ENCODE peak calls at places on chromosomes 2 and 18, in eight cellular contexts. N is GM10248, Y is cardiac fibroblast, T is fibroblast of lung, R is neural progenitor cell, P is upper lobe of left lung, G is foreskin fibroblast, W is psoas muscle. A is an unnamed sample.

GRCh38 chr18:36188912-36189311 is 1.6 kb downstream of the MOCOS start:
- DNase-seq in N (no peak), Y (no peak), T (no peak), R (peak), P (no peak), G (no peak), W (no peak), A (no peak)

GRCh38 chr18:62329676-62330454 is 4.8 kb downstream of the TNFRSF11A start:
- DNase-seq in N (no peak), Y (peak), T (peak), R (no peak), P (peak), G (peak), W (no peak), A (peak)

GRCh38 chr2:43279317-43279840 is 53.0 kb upstream of the ZFP36L2 start:
- DNase-seq in N (no peak), Y (no peak), T (no peak), R (no peak), P (no peak), G (no peak), W (no peak), A (no peak)

GRCh38 chr2:225841314-225841713 is 441.8 kb downstream of the NYAP2 start:
- DNase-seq in N (no peak), Y (peak), T (peak), R (no peak), P (no peak), G (peak), W (no peak), A (no peak)

GRCh38 chr2:86787701-86788100 is 3.0 kb downstream of the CD8A start:
- DNase-seq in N (no peak), Y (no peak), T (no peak), R (peak), P (no peak), G (no peak), W (no peak), A (no peak)

GRCh38 chr2:160970052-160970846 is 190.0 kb upstream of the TANK start:
- DNase-seq in N (no peak), Y (peak), T (peak), R (peak), P (no peak), G (peak), W (no peak), A (peak)

GRCh38 chr2:132424526-132425121 is 8.0 kb downstream of the GPR39 start:
- DNase-seq in N (no peak), Y (peak), T (peak), R (no peak), P (no peak), G (peak), W (no peak), A (no peak)

GRCh38 chr2:219688560-219689445 is 61.4 kb downstream of the SLC4A3 start:
- DNase-seq in N (no peak), Y (peak), T (peak), R (no peak), P (no peak), G (peak), W (no peak), A (peak)

GRCh38 chr2:49255325-49256023 is 101.2 kb upstream of the FSHR start:
- DNase-seq in N (no peak), Y (peak), T (peak), R (no peak), P (no peak), G (no peak), W (no peak), A (no peak)

GRCh38 chr18:76445741-76446232 is 49.3 kb downstream of the ZNF516 start:
- DNase-seq in N (no peak), Y (no peak), T (no peak), R (no peak), P (peak), G (peak), W (no peak), A (no peak)

GRCh38 chr2:216535454-216535995 is 36.9 kb downstream of the RPL37A start:
- DNase-seq in N (no peak), Y (peak), T (peak), R (no peak), P (no peak), G (peak), W (peak), A (peak)

GRCh38 chr2:1791670-1792069 is 47.4 kb upstream of the PXDN start:
- DNase-seq in N (no peak), Y (no peak), T (peak), R (no peak), P (no peak), G (no peak), W (no peak), A (peak)

GRCh38 chr2:42196403-42197267 is 27.5 kb downstream of the EML4 start:
- DNase-seq in N (peak), Y (peak), T (peak), R (peak), P (no peak), G (no peak), W (no peak), A (no peak)

GRCh38 chr2:237558918-237559645 is 7.3 kb upstream of the PRLH start:
- DNase-seq in N (no peak), Y (peak), T (peak), R (no peak), P (no peak), G (peak), W (peak), A (peak)

GRCh38 chr18:46042571-46043123 is 29.4 kb downstream of the PSTPIP2 start:
- DNase-seq in N (no peak), Y (peak), T (peak), R (no peak), P (no peak), G (peak), W (no peak), A (no peak)

GRCh38 chr2:238032755-238033337 is 28.0 kb upstream of the SCLY start:
- DNase-seq in N (peak), Y (no peak), T (no peak), R (no peak), P (no peak), G (no peak), W (no peak), A (no peak)

GRCh38 chr2:19911799-19912509 is 10.2 kb upstream of the TTC32 start:
- DNase-seq in N (no peak), Y (peak), T (peak), R (no peak), P (no peak), G (peak), W (no peak), A (peak)

GRCh38 chr2:21217421-21217820 is 93.7 kb downstream of the TDRD15 start:
- DNase-seq in N (no peak), Y (no peak), T (no peak), R (no peak), P (no peak), G (no peak), W (no peak), A (no peak)

GRCh38 chr18:31738460-31739407 is 21.9 kb downstream of the SLC25A52 start:
- DNase-seq in N (no peak), Y (peak), T (no peak), R (no peak), P (no peak), G (no peak), W (peak), A (no peak)

GRCh38 chr18:76361219-76361618 is 133.8 kb downstream of the ZNF516 start:
- DNase-seq in N (no peak), Y (no peak), T (no peak), R (no peak), P (no peak), G (no peak), W (no peak), A (no peak)

GRCh38 chr2:43073373-43073772 is 153.0 kb downstream of the ZFP36L2 start:
- DNase-seq in N (no peak), Y (peak), T (peak), R (no peak), P (no peak), G (peak), W (no peak), A (no peak)

GRCh38 chr2:222239945-222240675 is 58.7 kb downstream of the PAX3 start:
- DNase-seq in N (no peak), Y (no peak), T (no peak), R (peak), P (no peak), G (no peak), W (no peak), A (no peak)

GRCh38 chr2:46847185-46847710 is 68.4 kb downstream of the MCFD2 start:
- DNase-seq in N (no peak), Y (peak), T (peak), R (no peak), P (peak), G (peak), W (peak), A (peak)

GRCh38 chr2:16187517-16187887 is 247.2 kb downstream of the MYCN start:
- DNase-seq in N (no peak), Y (no peak), T (no peak), R (no peak), P (no peak), G (no peak), W (no peak), A (no peak)

GRCh38 chr2:86227685-86228084 is 28.4 kb downstream of the MRPL35 start:
- DNase-seq in N (no peak), Y (no peak), T (no peak), R (no peak), P (no peak), G (no peak), W (no peak), A (no peak)

GRCh38 chr2:240296611-240297552 is 138.6 kb upstream of the GPC1 start:
- DNase-seq in N (no peak), Y (no peak), T (no peak), R (no peak), P (no peak), G (no peak), W (peak), A (no peak)

GRCh38 chr2:48450936-48451602 is 78.9 kb upstream of the STON1 start:
- DNase-seq in N (no peak), Y (no peak), T (no peak), R (no peak), P (no peak), G (no peak), W (no peak), A (no peak)

GRCh38 chr18:37419272-37419671 is 146.3 kb downstream of the CELF4 start:
- DNase-seq in N (no peak), Y (no peak), T (no peak), R (no peak), P (no peak), G (no peak), W (no peak), A (no peak)

DNA sequence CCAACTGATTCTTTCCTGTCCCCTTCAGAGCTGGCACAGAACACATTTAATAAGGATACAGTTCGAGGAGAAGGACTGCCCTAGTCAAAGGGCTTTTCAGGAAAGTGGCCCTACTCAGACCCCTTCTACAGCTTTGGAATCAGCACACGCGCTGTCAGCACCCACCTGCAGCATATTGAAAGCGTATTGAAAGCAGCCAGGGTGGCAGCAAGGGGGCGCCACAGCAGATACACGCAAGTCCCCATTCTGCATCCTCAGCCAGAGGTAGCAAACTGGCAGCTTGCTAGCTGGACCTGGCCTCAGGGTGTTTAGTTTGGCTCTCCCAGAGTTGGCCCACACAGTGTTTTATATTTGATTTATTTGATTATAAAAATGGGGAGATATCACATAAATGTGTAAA is 101.0 kb upstream of the NT5C1B start:
- DNase-seq in N (no peak), Y (no peak), T (no peak), R (peak), P (no peak), G (no peak), W (no peak), A (no peak)
- TF ChIP-seq CTCF in N (no peak), Y (peak), T (no peak), R (peak), P (no peak), G (peak), W (no peak), A (peak)

GRCh38 chr2:192741889-192742288 is 547.2 kb upstream of the TMEFF2 start:
- DNase-seq in N (no peak), Y (no peak), T (no peak), R (peak), P (no peak), G (no peak), W (no peak), A (no peak)
- TF ChIP-seq CTCF in N (no peak), Y (peak), T (no peak), R (peak), P (no peak), G (no peak), W (no peak), A (no peak)

DNA sequence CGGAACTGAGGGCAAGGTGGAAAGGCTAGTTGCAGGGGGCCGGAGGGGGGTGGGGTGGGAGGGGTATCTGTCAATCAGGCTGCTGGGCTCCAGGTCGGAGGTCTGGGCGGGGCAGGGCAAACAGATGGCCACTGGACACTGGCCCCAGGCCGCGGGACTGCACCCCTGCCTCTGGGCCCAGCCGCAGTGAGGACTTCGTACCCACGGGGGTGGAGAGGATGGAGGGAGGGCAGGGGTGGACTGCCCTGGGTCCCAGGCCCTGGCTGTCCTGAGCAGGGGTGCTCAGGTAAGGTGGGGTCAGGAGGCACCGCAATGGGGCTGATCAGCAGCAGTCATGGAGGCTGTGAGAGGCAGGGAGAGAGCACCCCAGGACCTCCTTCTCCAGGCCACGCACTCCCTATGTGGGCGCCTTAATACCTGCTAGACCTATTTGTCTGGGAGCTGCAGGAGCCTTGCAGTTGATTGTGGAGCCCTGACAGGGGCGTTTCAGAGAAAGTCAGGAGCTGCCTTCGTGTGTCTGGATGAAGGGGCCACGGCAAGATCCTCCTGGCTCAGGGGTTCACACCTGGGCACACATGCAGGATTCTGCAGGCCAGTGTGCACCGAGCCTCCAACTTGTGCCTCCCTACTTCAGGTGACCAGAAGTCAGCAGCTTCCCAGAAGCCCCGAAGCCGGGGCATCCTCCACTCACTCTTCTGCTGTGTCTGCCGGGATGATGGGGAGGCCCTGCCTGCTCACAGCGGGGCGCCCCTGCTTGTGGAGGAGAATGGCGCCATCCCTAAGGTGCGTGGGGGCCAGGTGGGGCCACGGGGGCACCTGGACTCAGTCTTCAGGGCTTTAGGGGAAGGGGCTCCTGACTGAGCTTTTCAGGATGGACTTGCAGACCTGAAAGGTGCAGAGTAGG is 1.5 kb downstream of the CTDSP1 start:
- DNase-seq in N (no peak), Y (no peak), T (no peak), R (peak), P (peak), G (no peak), W (no peak), A (no peak)
- TF ChIP-seq CTCF in N (no peak), Y (no peak), T (no peak), R (no peak), P (no peak), G (no peak), W (no peak), A (no peak)

DNA sequence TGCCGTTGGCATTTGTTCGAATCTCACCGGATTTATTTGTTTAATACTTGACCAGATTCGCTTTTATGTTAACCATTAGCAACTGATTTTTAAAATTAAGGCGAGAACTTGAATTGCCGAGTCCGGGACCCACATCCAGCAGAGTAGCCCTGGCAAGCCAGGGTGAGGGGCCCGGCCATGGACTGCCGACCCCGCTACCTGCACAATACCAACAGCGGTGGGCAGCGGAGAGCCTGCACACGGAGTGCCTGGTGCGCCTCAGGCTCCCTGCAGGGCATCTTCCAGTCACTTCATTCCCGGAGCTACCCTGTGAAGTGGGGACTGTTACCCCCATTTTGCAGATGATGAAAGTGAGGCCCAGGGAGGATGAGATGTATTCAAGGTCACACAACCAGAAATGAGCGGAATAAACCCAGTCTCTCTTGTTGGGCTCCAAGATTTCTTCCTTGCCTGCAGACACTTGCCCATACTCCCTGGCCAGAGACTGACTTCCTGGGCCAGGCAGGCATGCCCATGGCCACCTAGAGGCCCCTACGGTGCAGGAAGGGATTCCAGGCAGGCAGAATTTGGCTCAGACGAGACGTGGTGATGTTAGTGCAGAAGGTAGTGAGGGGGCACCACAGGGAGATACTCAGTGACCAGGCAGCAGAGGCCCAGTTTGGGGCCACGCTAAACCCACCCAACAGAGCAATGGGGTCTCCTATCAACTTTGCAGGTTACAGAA is 2.9 kb downstream of the FBLN7 start:
- DNase-seq in N (no peak), Y (no peak), T (no peak), R (no peak), P (no peak), G (no peak), W (no peak), A (no peak)
- TF ChIP-seq CTCF in N (no peak), Y (no peak), T (no peak), R (no peak), P (no peak), G (no peak), W (no peak), A (no peak)

GRCh38 chr2:180520206-180520605 is 460.2 kb upstream of the UBE2E3 start:
- DNase-seq in N (no peak), Y (peak), T (peak), R (no peak), P (no peak), G (no peak), W (no peak), A (no peak)
- TF ChIP-seq CTCF in N (no peak), Y (no peak), T (no peak), R (no peak), P (no peak), G (peak), W (peak), A (peak)

GRCh38 chr2:234290196-234290595 is 206.7 kb downstream of the ARL4C start:
- DNase-seq in N (no peak), Y (no peak), T (no peak), R (no peak), P (no peak), G (no peak), W (no peak), A (no peak)
- TF ChIP-seq CTCF in N (no peak), Y (no peak), T (no peak), R (no peak), P (no peak), G (no peak), W (no peak), A (no peak)

GRCh38 chr2:59462418-59463197 is 1090.8 kb downstream of the BCL11A start:
- DNase-seq in N (no peak), Y (no peak), T (no peak), R (no peak), P (no peak), G (no peak), W (no peak), A (no peak)
- TF ChIP-seq CTCF in N (no peak), Y (no peak), T (no peak), R (peak), P (no peak), G (no peak), W (no peak), A (no peak)

A was measured in AG09309.